ENCODE peak calls at places on chromosomes 5 and 9, in five cellular contexts. S is spleen, U is A549, T is colonic mucosa, R is pancreas. V is an unnamed sample. For H3K9me3, the result is how much of the 10 kb centered on the place peaks cover.

GRCh38 chr9:38042626-38043359 is 26.2 kb downstream of the SHB start:
- DNase-seq in T (no peak), U (no peak), R (no peak), S (no peak), V (no peak)

GRCh38 chr5:151155777-151156731 is 1.5 kb downstream of the ANXA6 start:
- DNase-seq in T (no peak), R (no peak), S (peak), U (no peak), V (no peak)

GRCh38 chr5:178145965-178146820 is 7.5 kb downstream of the NHP2 start:
- DNase-seq in R (peak), U (peak), T (peak), S (peak), V (peak)

GRCh38 chr5:111772456-111772855 is 15.5 kb upstream of the NREP start:
- DNase-seq in S (no peak), T (no peak), R (no peak), U (peak), V (no peak)

GRCh38 chr9:18362901-18363685 is 110.9 kb upstream of the ADAMTSL1 start:
- DNase-seq in S (no peak), U (no peak), R (no peak), T (peak), V (no peak)

GRCh38 chr5:179326176-179326997 is 18.9 kb downstream of the ADAMTS2 start:
- DNase-seq in S (peak), R (no peak), T (peak), U (no peak), V (no peak)

GRCh38 chr5:65066385-65066784 is 297.7 kb downstream of the CWC27 start:
- DNase-seq in U (no peak), T (no peak), R (no peak), S (no peak), V (no peak)

GRCh38 chr5:88428633-88429032 is 160.0 kb upstream of the TMEM161B start:
- DNase-seq in U (no peak), T (no peak), S (no peak), R (no peak), V (no peak)

GRCh38 chr5:131328536-131329186 is 64.8 kb downstream of the CDC42SE2 start:
- DNase-seq in U (peak), S (no peak), R (no peak), T (no peak), V (no peak)

GRCh38 chr5:76561959-76562358 is 61.2 kb downstream of the F2RL2 start:
- DNase-seq in S (no peak), U (no peak), R (no peak), T (no peak), V (no peak)

GRCh38 chr9:128276574-128277270 is 646 bp downstream of the SWI5 start:
- DNase-seq in R (peak), S (no peak), U (peak), T (peak), V (no peak)

GRCh38 chr5:172097356-172097755 is 90.7 kb downstream of the STK10 start:
- DNase-seq in R (no peak), T (no peak), U (no peak), S (no peak), V (no peak)

GRCh38 chr5:135185461-135186075 is 151.5 kb upstream of the PITX1 start:
- DNase-seq in R (no peak), U (no peak), S (no peak), T (peak), V (no peak)

GRCh38 chr5:65307088-65307487 is 174.6 kb downstream of the ADAMTS6 start:
- DNase-seq in R (no peak), T (no peak), S (no peak), U (no peak), V (no peak)

GRCh38 chr5:147445093-147445492 is 64.8 kb downstream of the DPYSL3 start:
- DNase-seq in T (no peak), R (no peak), U (no peak), S (no peak), V (no peak)

GRCh38 chr5:143033535-143034260 is 263.5 kb downstream of the ARHGAP26 start:
- DNase-seq in R (no peak), U (peak), T (no peak), S (no peak), V (no peak)

GRCh38 chr5:143029293-143029692 is 259.1 kb downstream of the ARHGAP26 start:
- DNase-seq in T (no peak), S (no peak), U (no peak), R (no peak), V (no peak)

GRCh38 chr5:143030349-143030748 is 260.2 kb downstream of the ARHGAP26 start:
- DNase-seq in S (no peak), U (no peak), T (no peak), R (no peak), V (no peak)

GRCh38 chr5:143036146-143036927 is 266.2 kb downstream of the ARHGAP26 start:
- DNase-seq in S (no peak), U (no peak), R (no peak), T (no peak), V (no peak)

GRCh38 chr5:143031781-143032724 is 261.9 kb downstream of the ARHGAP26 start:
- DNase-seq in T (no peak), S (no peak), R (no peak), U (no peak), V (no peak)
- H3K9me3 ChIP-seq in T (under half), S (under half), R (under half), U (under half), V (under half)

GRCh38 chr9:137026828-137027227 is 1.2 kb downstream of the ABCA2 start:
- DNase-seq in S (peak), R (peak), U (no peak), T (no peak), V (peak)
- H3K27ac ChIP-seq in S (no peak), R (peak), U (no peak), T (no peak), V (peak)

GRCh38 chr9:111527347-111527746 is 2.4 kb downstream of the ZNF483 start:
- DNase-seq in U (no peak), R (no peak), S (no peak), T (no peak), V (no peak)

GRCh38 chr9:111529787-111530186 is 4.8 kb downstream of the ZNF483 start:
- DNase-seq in S (no peak), U (no peak), R (no peak), T (no peak), V (no peak)

GRCh38 chr9:111531716-111532115 is 6.7 kb downstream of the ZNF483 start:
- DNase-seq in S (no peak), R (no peak), U (no peak), T (no peak), V (no peak)

GRCh38 chr9:111533099-111533785 is 8.3 kb downstream of the ZNF483 start:
- DNase-seq in S (no peak), U (no peak), T (no peak), R (no peak), V (no peak)
- H3K9me3 ChIP-seq in S (half or more), U (half or more), T (under half), R (under half), V (under half)

GRCh38 chr5:71475788-71476384 is 20.4 kb downstream of the BDP1 start:
- DNase-seq in T (no peak), S (no peak), U (peak), R (no peak), V (no peak)
- H3K27ac ChIP-seq in T (no peak), S (no peak), U (no peak), R (no peak), V (no peak)

DNA sequence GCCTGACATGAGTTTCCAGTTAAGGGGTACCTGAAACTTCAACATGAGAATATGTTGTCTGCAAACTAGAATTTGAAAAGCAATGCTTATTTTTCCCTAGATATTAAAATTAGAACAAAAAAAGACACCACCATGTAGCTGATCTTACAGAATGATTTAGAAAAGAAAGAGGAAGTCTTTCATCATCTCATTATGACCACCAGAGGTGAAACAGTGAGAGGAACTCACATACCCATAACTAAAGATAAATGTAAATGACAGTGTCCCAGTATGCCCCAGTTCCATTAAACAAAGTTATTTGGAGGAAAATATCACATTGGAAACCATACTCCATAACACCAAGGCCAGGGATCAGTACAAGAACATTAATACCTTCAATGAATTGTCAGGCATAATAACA is 6.9 kb downstream of the TAF7 start:
- DNase-seq in S (no peak), T (no peak), R (no peak), U (no peak), V (no peak)
- H3K9me3 ChIP-seq in S (half or more), T (under half), R (under half), U (half or more), V (half or more)